ENCODE peak calls at places on chromosomes 6 and 20, in seven cellular contexts. One of them, this sample, is unnamed.

GRCh38 chr20:1786496-1786895 is 108.7 kb upstream of the SIRPA start:
- DNase-seq in lower lobe of right lung: no peak
- DNase-seq in hepatocyte: no peak
- DNase-seq in RWPE1: no peak
- DNase-seq in lower leg skin: no peak
- DNase-seq in CD4-positive, alpha-beta T cell: no peak
- DNase-seq in MCF 10A: no peak
- DNase-seq in this sample: no peak

GRCh38 chr20:24785141-24785924 is 163.7 kb upstream of the CST7 start:
- DNase-seq in lower lobe of right lung: peak; percentile 41
- DNase-seq in lower leg skin: no peak
- DNase-seq in RWPE1: no peak
- DNase-seq in hepatocyte: no peak
- DNase-seq in MCF 10A: no peak
- DNase-seq in CD4-positive, alpha-beta T cell: no peak
- DNase-seq in this sample: no peak

GRCh38 chr6:146410851-146411595 is 132.6 kb upstream of the RAB32 start:
- DNase-seq in lower lobe of right lung: no peak
- DNase-seq in MCF 10A: peak; percentile 48
- DNase-seq in CD4-positive, alpha-beta T cell: no peak
- DNase-seq in hepatocyte: no peak
- DNase-seq in RWPE1: no peak
- DNase-seq in lower leg skin: no peak
- DNase-seq in this sample: no peak

GRCh38 chr6:7542065-7542877 is 800 bp downstream of the DSP start:
- DNase-seq in MCF 10A: peak; percentile 49
- DNase-seq in lower lobe of right lung: peak; percentile 66
- DNase-seq in CD4-positive, alpha-beta T cell: no peak
- DNase-seq in RWPE1: no peak
- DNase-seq in lower leg skin: peak; percentile 91
- DNase-seq in hepatocyte: peak; percentile 52
- DNase-seq in this sample: peak; percentile 47

GRCh38 chr6:37822851-37823682 is 3.5 kb downstream of the ZFAND3 start:
- DNase-seq in MCF 10A: peak; percentile 73
- DNase-seq in RWPE1: peak; percentile 53
- DNase-seq in lower lobe of right lung: no peak
- DNase-seq in CD4-positive, alpha-beta T cell: no peak
- DNase-seq in lower leg skin: no peak
- DNase-seq in hepatocyte: peak; percentile 68
- DNase-seq in this sample: peak; percentile 51

GRCh38 chr6:84867521-84867920 is 103.1 kb upstream of the TBX18 start:
- DNase-seq in hepatocyte: no peak
- DNase-seq in CD4-positive, alpha-beta T cell: no peak
- DNase-seq in RWPE1: peak; percentile 27
- DNase-seq in lower leg skin: no peak
- DNase-seq in MCF 10A: peak; percentile 76
- DNase-seq in lower lobe of right lung: no peak
- DNase-seq in this sample: no peak

GRCh38 chr20:58708246-58708931 is 15.8 kb downstream of the NPEPL1 start:
- DNase-seq in MCF 10A: no peak
- DNase-seq in lower leg skin: peak; percentile 68
- DNase-seq in lower lobe of right lung: no peak
- DNase-seq in RWPE1: no peak
- DNase-seq in hepatocyte: no peak
- DNase-seq in CD4-positive, alpha-beta T cell: no peak
- DNase-seq in this sample: peak; percentile 16

GRCh38 chr20:49987015-49987867 is 4.5 kb downstream of the SNAI1 start:
- DNase-seq in lower lobe of right lung: no peak
- DNase-seq in CD4-positive, alpha-beta T cell: no peak
- DNase-seq in hepatocyte: no peak
- DNase-seq in MCF 10A: no peak
- DNase-seq in RWPE1: no peak
- DNase-seq in lower leg skin: no peak
- DNase-seq in this sample: no peak

GRCh38 chr6:51028271-51028670 is 209.6 kb downstream of the TFAP2B start:
- DNase-seq in lower leg skin: no peak
- DNase-seq in RWPE1: peak; percentile 5
- DNase-seq in hepatocyte: no peak
- DNase-seq in MCF 10A: peak; percentile 32
- DNase-seq in CD4-positive, alpha-beta T cell: no peak
- DNase-seq in lower lobe of right lung: no peak
- DNase-seq in this sample: no peak

GRCh38 chr6:36840471-36841461 is 1.5 kb upstream of the CPNE5 start:
- DNase-seq in lower leg skin: no peak
- DNase-seq in lower lobe of right lung: no peak
- DNase-seq in CD4-positive, alpha-beta T cell: no peak
- DNase-seq in RWPE1: no peak
- DNase-seq in MCF 10A: no peak
- DNase-seq in hepatocyte: peak; percentile 38
- DNase-seq in this sample: no peak

GRCh38 chr6:11198663-11199603 is 33.5 kb downstream of the NEDD9 start:
- DNase-seq in RWPE1: no peak
- DNase-seq in MCF 10A: no peak
- DNase-seq in lower lobe of right lung: no peak
- DNase-seq in hepatocyte: no peak
- DNase-seq in lower leg skin: no peak
- DNase-seq in CD4-positive, alpha-beta T cell: peak; percentile 2
- DNase-seq in this sample: no peak

GRCh38 chr6:132950556-132950955 is 136.2 kb downstream of the RPS12 start:
- DNase-seq in RWPE1: no peak
- DNase-seq in lower leg skin: no peak
- DNase-seq in lower lobe of right lung: no peak
- DNase-seq in MCF 10A: no peak
- DNase-seq in CD4-positive, alpha-beta T cell: no peak
- DNase-seq in hepatocyte: no peak
- DNase-seq in this sample: no peak

GRCh38 chr6:50707652-50708325 is 5.5 kb upstream of the TFAP2D start:
- DNase-seq in lower leg skin: no peak
- DNase-seq in CD4-positive, alpha-beta T cell: no peak
- DNase-seq in lower lobe of right lung: no peak
- DNase-seq in hepatocyte: no peak
- DNase-seq in MCF 10A: no peak
- DNase-seq in RWPE1: no peak
- DNase-seq in this sample: no peak

GRCh38 chr20:50017576-50018248 is 34.9 kb downstream of the SNAI1 start:
- DNase-seq in lower leg skin: no peak
- DNase-seq in RWPE1: no peak
- DNase-seq in lower lobe of right lung: no peak
- DNase-seq in MCF 10A: no peak
- DNase-seq in CD4-positive, alpha-beta T cell: no peak
- DNase-seq in hepatocyte: no peak
- DNase-seq in this sample: no peak

GRCh38 chr6:1125297-1125696 is 186.6 kb upstream of the FOXQ1 start:
- DNase-seq in lower leg skin: peak; percentile 68
- DNase-seq in hepatocyte: no peak
- DNase-seq in lower lobe of right lung: no peak
- DNase-seq in CD4-positive, alpha-beta T cell: no peak
- DNase-seq in RWPE1: no peak
- DNase-seq in MCF 10A: no peak
- DNase-seq in this sample: no peak

GRCh38 chr20:3164763-3165410 is 5.2 kb upstream of the FASTKD5 start:
- DNase-seq in hepatocyte: no peak
- DNase-seq in lower lobe of right lung: no peak
- DNase-seq in MCF 10A: no peak
- DNase-seq in lower leg skin: peak; percentile 82
- DNase-seq in CD4-positive, alpha-beta T cell: no peak
- DNase-seq in RWPE1: no peak
- DNase-seq in this sample: no peak

GRCh38 chr6:42404494-42404893 is 47.2 kb downstream of the TRERF1 start:
- DNase-seq in hepatocyte: peak; percentile 80
- DNase-seq in lower leg skin: peak; percentile 85
- DNase-seq in MCF 10A: peak; percentile 89
- DNase-seq in CD4-positive, alpha-beta T cell: peak; percentile 27
- DNase-seq in lower lobe of right lung: no peak
- DNase-seq in RWPE1: peak; percentile 89
- DNase-seq in this sample: no peak

GRCh38 chr6:28896505-28897392 is 27.0 kb downstream of the TRIM27 start:
- DNase-seq in hepatocyte: peak; percentile 78
- DNase-seq in CD4-positive, alpha-beta T cell: peak; percentile 30
- DNase-seq in RWPE1: peak; percentile 51
- DNase-seq in lower leg skin: peak; percentile 90
- DNase-seq in lower lobe of right lung: peak; percentile 61
- DNase-seq in MCF 10A: peak; percentile 83
- DNase-seq in this sample: peak; percentile 68

GRCh38 chr6:44263357-44264100 is 1.8 kb downstream of the NFKBIE start:
- DNase-seq in RWPE1: no peak
- DNase-seq in CD4-positive, alpha-beta T cell: no peak
- DNase-seq in hepatocyte: peak; percentile 69
- DNase-seq in MCF 10A: no peak
- DNase-seq in lower leg skin: no peak
- DNase-seq in lower lobe of right lung: no peak
- DNase-seq in this sample: no peak

GRCh38 chr6:62039602-62040001 is 246.4 kb downstream of the KHDRBS2 start:
- DNase-seq in lower lobe of right lung: no peak
- DNase-seq in hepatocyte: no peak
- DNase-seq in lower leg skin: no peak
- DNase-seq in CD4-positive, alpha-beta T cell: no peak
- DNase-seq in MCF 10A: peak; percentile 10
- DNase-seq in RWPE1: no peak
- DNase-seq in this sample: no peak

GRCh38 chr20:20253744-20254330 is 114.1 kb upstream of the INSM1 start:
- DNase-seq in hepatocyte: no peak
- DNase-seq in MCF 10A: no peak
- DNase-seq in RWPE1: no peak
- DNase-seq in lower lobe of right lung: no peak
- DNase-seq in CD4-positive, alpha-beta T cell: no peak
- DNase-seq in lower leg skin: no peak
- DNase-seq in this sample: no peak

GRCh38 chr20:50295345-50295744 is 104.7 kb downstream of the CEBPB start:
- DNase-seq in lower lobe of right lung: no peak
- DNase-seq in CD4-positive, alpha-beta T cell: no peak
- DNase-seq in hepatocyte: no peak
- DNase-seq in MCF 10A: no peak
- DNase-seq in lower leg skin: no peak
- DNase-seq in RWPE1: no peak
- DNase-seq in this sample: no peak

GRCh38 chr20:957544-957943 is 41.4 kb upstream of the ANGPT4 start:
- DNase-seq in CD4-positive, alpha-beta T cell: no peak
- DNase-seq in lower lobe of right lung: no peak
- DNase-seq in lower leg skin: no peak
- DNase-seq in MCF 10A: no peak
- DNase-seq in hepatocyte: no peak
- DNase-seq in RWPE1: no peak
- DNase-seq in this sample: no peak

GRCh38 chr6:56040271-56040670 is 164.9 kb upstream of the BMP5 start:
- DNase-seq in lower lobe of right lung: no peak
- DNase-seq in CD4-positive, alpha-beta T cell: no peak
- DNase-seq in MCF 10A: peak; percentile 68
- DNase-seq in hepatocyte: no peak
- DNase-seq in RWPE1: no peak
- DNase-seq in lower leg skin: no peak
- DNase-seq in this sample: no peak

GRCh38 chr20:13788167-13788834 is 3.5 kb downstream of the NDUFAF5 start:
- DNase-seq in MCF 10A: peak; percentile 73
- DNase-seq in lower leg skin: no peak
- DNase-seq in hepatocyte: peak; percentile 79
- DNase-seq in CD4-positive, alpha-beta T cell: no peak
- DNase-seq in lower lobe of right lung: no peak
- DNase-seq in RWPE1: peak; percentile 55
- DNase-seq in this sample: no peak

GRCh38 chr20:39271205-39271604 is 309.1 kb downstream of the DHX35 start:
- DNase-seq in lower leg skin: peak; percentile 85
- DNase-seq in MCF 10A: no peak
- DNase-seq in CD4-positive, alpha-beta T cell: no peak
- DNase-seq in lower lobe of right lung: no peak
- DNase-seq in hepatocyte: peak; percentile 47
- DNase-seq in RWPE1: no peak
- DNase-seq in this sample: no peak

DNA sequence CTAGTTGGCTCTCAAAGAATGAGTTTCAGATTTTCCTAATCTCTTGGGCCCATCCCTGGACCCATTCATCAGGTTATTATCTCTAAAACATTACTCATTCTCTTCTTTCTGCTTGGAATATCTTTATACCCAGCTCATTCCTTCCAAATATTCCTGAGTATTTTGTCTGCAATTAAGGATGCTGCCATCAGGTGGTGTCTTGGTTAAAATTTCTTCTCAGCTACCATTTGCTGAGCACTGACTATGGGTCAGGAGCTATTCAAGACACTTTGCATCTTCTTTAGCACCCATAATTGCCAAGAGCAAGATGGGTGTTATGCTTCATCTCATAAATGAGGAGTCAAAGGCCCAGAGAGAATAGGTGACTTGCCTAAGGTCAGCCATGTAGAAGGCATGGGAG is 8.4 kb downstream of the SUN5 start:
- DNase-seq in lower leg skin: no peak
- DNase-seq in RWPE1: no peak
- DNase-seq in CD4-positive, alpha-beta T cell: no peak
- DNase-seq in lower lobe of right lung: no peak
- DNase-seq in MCF 10A: no peak
- DNase-seq in hepatocyte: no peak
- DNase-seq in this sample: no peak
- TF ChIP-seq CTCF in lower leg skin: no peak
- TF ChIP-seq CTCF in RWPE1: no peak
- TF ChIP-seq CTCF in CD4-positive, alpha-beta T cell: no peak
- TF ChIP-seq CTCF in lower lobe of right lung: no peak
- TF ChIP-seq CTCF in MCF 10A: no peak
- TF ChIP-seq CTCF in hepatocyte: no peak
- TF ChIP-seq CTCF in this sample: no peak

GRCh38 chr20:11271319-11271718 is 597.5 kb upstream of the JAG1 start:
- DNase-seq in lower leg skin: no peak
- DNase-seq in RWPE1: no peak
- DNase-seq in hepatocyte: no peak
- DNase-seq in CD4-positive, alpha-beta T cell: no peak
- DNase-seq in MCF 10A: no peak
- DNase-seq in lower lobe of right lung: no peak
- DNase-seq in this sample: no peak
- TF ChIP-seq CTCF in lower leg skin: no peak
- TF ChIP-seq CTCF in RWPE1: no peak
- TF ChIP-seq CTCF in hepatocyte: no peak
- TF ChIP-seq CTCF in CD4-positive, alpha-beta T cell: no peak
- TF ChIP-seq CTCF in MCF 10A: no peak
- TF ChIP-seq CTCF in lower lobe of right lung: no peak
- TF ChIP-seq CTCF in this sample: no peak

GRCh38 chr6:157227202-157228166 is 95.8 kb downstream of the TMEM242 start:
- DNase-seq in RWPE1: no peak
- DNase-seq in lower lobe of right lung: no peak
- DNase-seq in hepatocyte: no peak
- DNase-seq in CD4-positive, alpha-beta T cell: no peak
- DNase-seq in MCF 10A: no peak
- DNase-seq in lower leg skin: peak; percentile 83
- DNase-seq in this sample: no peak
- TF ChIP-seq CTCF in RWPE1: no peak
- TF ChIP-seq CTCF in lower lobe of right lung: no peak
- TF ChIP-seq CTCF in hepatocyte: no peak
- TF ChIP-seq CTCF in CD4-positive, alpha-beta T cell: peak; percentile 23
- TF ChIP-seq CTCF in MCF 10A: peak; percentile 7
- TF ChIP-seq CTCF in lower leg skin: no peak
- TF ChIP-seq CTCF in this sample: peak; percentile 63

DNA sequence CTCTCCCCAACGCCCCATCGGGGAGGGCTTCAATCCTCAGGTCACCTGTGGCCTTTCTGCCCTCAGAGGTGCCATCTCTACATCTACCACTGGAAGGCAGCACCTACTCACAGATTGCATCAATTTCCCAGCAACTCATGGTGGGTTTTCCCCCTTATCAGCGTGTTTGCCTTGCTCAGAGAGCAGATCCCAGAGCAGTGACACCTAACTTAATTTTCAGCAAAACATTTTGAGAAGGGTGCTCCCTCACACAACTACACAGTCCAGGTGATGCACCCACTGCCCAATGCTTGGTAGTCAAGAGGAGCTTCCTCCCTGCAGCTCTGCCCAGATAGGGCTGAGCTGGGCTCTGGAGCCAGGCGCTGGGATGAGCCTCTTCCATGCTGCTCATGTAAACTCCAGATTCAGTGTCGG is 48.2 kb downstream of the PLG start:
- DNase-seq in RWPE1: peak; percentile 29
- DNase-seq in hepatocyte: peak; percentile 39
- DNase-seq in lower lobe of right lung: no peak
- DNase-seq in CD4-positive, alpha-beta T cell: no peak
- DNase-seq in lower leg skin: no peak
- DNase-seq in MCF 10A: peak; percentile 45
- DNase-seq in this sample: no peak
- TF ChIP-seq CTCF in RWPE1: peak; percentile 21
- TF ChIP-seq CTCF in hepatocyte: peak; percentile 57
- TF ChIP-seq CTCF in lower lobe of right lung: peak; percentile 16
- TF ChIP-seq CTCF in CD4-positive, alpha-beta T cell: no peak
- TF ChIP-seq CTCF in lower leg skin: no peak
- TF ChIP-seq CTCF in MCF 10A: peak; percentile 70
- TF ChIP-seq CTCF in this sample: no peak

This sample was measured in mesothelial cell of epicardium.